ENCODE peak calls at places on chromosomes 4 and X, in five cellular contexts. E is astrocyte of the cerebellum, R is AG09309, D is epithelial cell of esophagus, T is tibial artery. S is an unnamed sample.

GRCh38 chr4:4289055-4289454 is 899 bp downstream of the LYAR start:
- DNase-seq in D (peak), T (no peak), R (no peak), E (no peak), S (no peak)

GRCh38 chr4:140871368-140871767 is 115.2 kb upstream of the TBC1D9 start:
- DNase-seq in T (no peak), E (no peak), R (no peak), D (no peak), S (no peak)

GRCh38 chr4:142334931-142335330 is 511.2 kb downstream of the INPP4B start:
- DNase-seq in R (no peak), T (no peak), D (no peak), E (no peak), S (no peak)

GRCh38 chrX:146396409-146396808 is 413.2 kb upstream of the CXorf51B start:
- DNase-seq in D (no peak), T (no peak), E (no peak), R (no peak), S (no peak)

GRCh38 chrX:10071451-10072163 is 85.2 kb upstream of the CLCN4 start:
- DNase-seq in D (no peak), T (no peak), E (no peak), R (no peak), S (no peak)

GRCh38 chr4:121192500-121192899 is 28.4 kb upstream of the TNIP3 start:
- DNase-seq in E (no peak), T (no peak), R (no peak), D (peak), S (no peak)

GRCh38 chr4:159201168-159201567 is 98.3 kb downstream of the RAPGEF2 start:
- DNase-seq in E (no peak), R (no peak), D (no peak), T (no peak), S (no peak)

GRCh38 chr4:7196283-7196651 is 3.9 kb downstream of the SORCS2 start:
- DNase-seq in D (no peak), T (no peak), E (no peak), R (no peak), S (peak)

GRCh38 chr4:85780664-85781063 is 305.7 kb downstream of the ARHGAP24 start:
- DNase-seq in E (no peak), T (no peak), D (no peak), R (no peak), S (no peak)

GRCh38 chr4:89048906-89049601 is 7.9 kb downstream of the FAM13A start:
- DNase-seq in D (no peak), T (no peak), E (no peak), R (no peak), S (no peak)

GRCh38 chr4:174120446-174121142 is 162.9 kb downstream of the FBXO8 start:
- DNase-seq in E (peak), R (peak), T (peak), D (peak), S (no peak)

GRCh38 chr4:140943887-140944515 is 187.8 kb upstream of the TBC1D9 start:
- DNase-seq in T (no peak), E (peak), R (no peak), D (no peak), S (no peak)

GRCh38 chrX:136336623-136337022 is 35.9 kb downstream of the ADGRG4 start:
- DNase-seq in T (no peak), R (no peak), D (no peak), E (no peak), S (no peak)
- TF ChIP-seq CTCF in T (no peak), R (peak), D (no peak), E (peak), S (no peak)

GRCh38 chrX:38332505-38332904 is 5.2 kb upstream of the RPGR start:
- DNase-seq in E (no peak), D (no peak), T (no peak), R (no peak), S (no peak)

GRCh38 chrX:38336538-38337240 is 9.4 kb upstream of the RPGR start:
- DNase-seq in R (no peak), E (no peak), D (no peak), T (no peak), S (no peak)

DNA sequence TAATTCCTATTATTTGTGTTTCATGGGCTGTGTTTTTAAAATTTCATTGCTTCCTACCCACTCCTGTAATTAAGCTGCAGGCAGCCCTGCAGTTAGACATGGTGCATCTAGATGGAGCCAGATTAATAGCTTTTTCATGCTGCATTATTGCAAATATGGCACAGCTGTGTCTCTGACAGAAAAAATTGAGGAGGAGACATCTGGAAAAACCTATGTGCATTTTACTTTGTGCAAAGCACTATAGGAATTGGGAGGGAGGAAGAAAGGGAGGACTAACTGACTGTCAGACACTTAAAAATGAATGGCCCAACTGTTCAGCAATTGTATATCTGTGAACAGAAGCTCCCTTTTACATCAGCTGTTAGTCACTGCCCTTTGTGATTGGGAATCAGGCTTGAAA is 8.1 kb upstream of the RPGR start:
- DNase-seq in E (no peak), R (no peak), T (no peak), D (no peak), S (no peak)
- TF ChIP-seq CTCF in E (peak), R (peak), T (no peak), D (peak), S (no peak)

DNA sequence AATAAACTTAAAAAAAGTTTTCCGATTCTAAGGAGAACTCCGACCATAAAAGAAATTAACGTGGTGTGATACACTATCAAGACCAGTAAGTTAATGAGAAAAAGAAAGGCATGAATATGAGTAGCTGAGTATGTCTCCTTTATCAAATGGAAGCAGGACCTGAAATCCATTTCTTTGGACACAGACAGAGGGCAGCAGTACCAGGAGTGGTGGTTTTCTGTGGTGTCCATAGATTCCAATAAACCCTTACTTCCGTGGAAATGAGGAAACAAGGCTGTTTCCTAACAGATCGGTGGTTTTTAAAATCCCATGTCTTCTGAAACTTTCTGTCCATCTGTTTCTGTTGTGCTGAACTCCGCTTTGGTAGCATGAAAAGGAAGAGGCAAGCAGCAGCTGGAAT is 128.5 kb upstream of the TSPAN5 start:
- DNase-seq in E (no peak), T (no peak), R (no peak), D (peak), S (no peak)
- TF ChIP-seq CTCF in E (no peak), T (no peak), R (peak), D (peak), S (no peak)

DNA sequence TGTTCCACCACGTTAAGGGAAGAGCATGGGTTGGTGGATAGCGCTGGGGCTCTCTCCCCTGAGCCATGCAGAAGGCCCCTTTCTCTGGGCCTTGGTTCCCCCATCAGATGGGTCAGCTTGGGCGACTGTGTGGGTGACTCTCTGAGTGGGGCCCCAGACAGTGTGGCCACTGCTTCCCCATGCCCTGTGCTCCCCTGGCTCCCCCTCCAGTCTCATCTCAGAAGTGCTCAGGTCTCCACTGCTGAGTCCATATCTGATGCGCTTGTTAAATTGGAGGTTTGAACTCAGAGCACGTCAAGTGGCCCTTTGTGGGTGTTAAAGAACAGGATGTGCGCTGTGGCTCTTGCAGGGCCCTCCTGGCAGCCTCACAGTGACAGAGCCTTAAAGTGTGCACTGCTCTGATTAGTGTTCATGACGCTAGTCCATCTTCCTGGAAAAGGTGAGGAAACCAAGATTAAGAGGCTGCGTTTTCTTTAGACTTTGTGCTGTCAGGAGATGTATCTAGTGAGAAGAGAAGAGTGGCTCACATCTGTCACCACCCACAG is 59.8 kb downstream of the NELFA start:
- DNase-seq in R (no peak), T (no peak), D (no peak), E (no peak), S (no peak)
- TF ChIP-seq CTCF in R (no peak), T (no peak), D (no peak), E (peak), S (no peak)

GRCh38 chr4:157217708-157218107 is 2.8 kb upstream of the GRIA2 start:
- DNase-seq in R (no peak), E (peak), D (peak), T (no peak), S (no peak)
- TF ChIP-seq CTCF in R (peak), E (peak), D (peak), T (peak), S (no peak)

GRCh38 chr4:126960760-126961159 is 672.0 kb upstream of the INTU start:
- DNase-seq in E (no peak), T (no peak), D (no peak), R (no peak), S (no peak)

GRCh38 chr4:126958482-126958881 is 674.3 kb upstream of the INTU start:
- DNase-seq in T (no peak), R (no peak), D (no peak), E (no peak), S (no peak)

GRCh38 chr4:126955292-126956191 is 677.2 kb upstream of the INTU start:
- DNase-seq in R (no peak), D (no peak), T (peak), E (no peak), S (no peak)

GRCh38 chr4:126956192-126956897 is 676.4 kb upstream of the INTU start:
- DNase-seq in T (no peak), D (no peak), E (no peak), R (no peak), S (no peak)

DNA sequence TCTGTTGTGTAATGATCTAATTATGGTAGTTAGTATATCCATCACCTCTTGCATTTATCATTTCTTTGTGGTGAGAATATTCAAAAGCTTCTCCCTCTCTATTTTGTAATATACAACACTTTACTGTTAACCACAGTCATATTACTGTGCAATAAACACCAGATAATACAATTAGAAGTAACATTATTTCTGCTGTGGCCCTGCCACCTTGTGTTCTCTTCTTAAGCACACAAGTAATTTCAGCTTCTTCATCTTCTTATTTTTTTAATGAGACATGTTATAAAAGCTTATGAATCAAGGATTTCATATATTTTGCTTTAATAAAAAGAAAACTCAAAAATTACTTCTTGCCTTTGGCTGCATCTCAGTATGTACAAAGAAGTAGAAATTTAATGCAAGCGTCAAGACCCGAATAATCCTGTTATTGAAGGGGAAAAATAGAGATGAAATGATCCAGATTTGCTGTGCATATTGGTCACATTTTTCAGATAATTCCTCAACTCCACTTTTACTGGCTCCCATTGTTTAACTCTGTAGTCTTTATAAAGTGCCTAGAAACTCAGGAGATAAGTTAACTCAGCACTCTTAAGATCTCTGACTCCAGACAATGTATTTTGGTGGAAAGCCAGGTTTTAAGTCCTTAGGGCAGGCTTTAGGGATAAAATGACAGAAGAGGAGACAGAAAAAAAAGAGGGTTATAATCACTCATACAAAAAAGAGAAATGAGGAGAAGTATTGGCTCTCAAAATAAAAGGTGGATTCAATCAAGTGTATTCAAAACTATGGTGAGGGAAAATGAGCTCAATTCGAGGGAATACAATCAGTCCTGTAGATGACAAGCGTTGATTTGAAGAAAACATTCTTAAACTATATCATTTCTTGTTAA is 675.0 kb upstream of the INTU start:
- DNase-seq in D (peak), T (no peak), R (peak), E (peak), S (no peak)
- TF ChIP-seq CTCF in D (no peak), T (no peak), R (peak), E (no peak), S (no peak)

GRCh38 chr4:19224820-19225219 is 1026.9 kb upstream of the SLIT2 start:
- DNase-seq in D (peak), R (peak), E (peak), T (no peak), S (no peak)
- TF ChIP-seq CTCF in D (peak), R (peak), E (no peak), T (peak), S (no peak)

S was measured in coronary artery.